ENCODE peak calls at places on chromosome 7, in ten cellular contexts. A is tibial nerve, K is transverse colon, F is gastrocnemius medialis, D is lower leg skin, L is upper lobe of left lung, S is ovary, I is IMR-90, J is A549, M is uterus. Z is an unnamed sample.
A peak's percentile ranks its signal among the peaks of the same experiment; 100 is the strongest.

GRCh38 chr7:34445653-34446052 is 212.4 kb upstream of the NPSR1 start:
- DNase-seq in D (no peak), I (no peak), K (no peak), J (no peak), S (no peak), M (no peak), F (no peak), L (no peak), A (no peak), Z (no peak)

GRCh38 chr7:46229409-46229808 is 308.3 kb upstream of the IGFBP3 start:
- DNase-seq in S (no peak), D (no peak), A (no peak), M (no peak), I (peak; percentile 96), F (peak; percentile 15), K (no peak), J (peak; percentile 73), L (no peak), Z (peak; percentile 66)

GRCh38 chr7:30472771-30473392 is 5.7 kb downstream of the NOD1 start:
- DNase-seq in I (peak; percentile 70), M (no peak), K (no peak), J (no peak), L (no peak), F (no peak), S (no peak), A (no peak), D (no peak), Z (no peak)

GRCh38 chr7:155533120-155533826 is 13.1 kb downstream of the CNPY1 start:
- DNase-seq in J (no peak), F (no peak), K (no peak), I (no peak), S (no peak), M (no peak), A (no peak), D (no peak), L (peak; percentile 85), Z (no peak)

GRCh38 chr7:155208681-155209477 is 88.8 kb upstream of the INSIG1 start:
- DNase-seq in S (no peak), L (no peak), M (no peak), F (no peak), D (no peak), A (no peak), J (peak; percentile 37), I (peak; percentile 47), K (no peak), Z (peak; percentile 64)

GRCh38 chr7:88881136-88881535 is 85.6 kb upstream of the TEX47 start:
- DNase-seq in A (no peak), K (no peak), L (no peak), D (no peak), S (no peak), J (no peak), I (no peak), M (no peak), F (no peak), Z (no peak)

GRCh38 chr7:157235357-157236018 is 96.8 kb downstream of the UBE3C start:
- DNase-seq in D (no peak), S (no peak), I (peak; percentile 80), F (no peak), L (no peak), J (no peak), M (no peak), K (no peak), A (no peak), Z (peak; percentile 14)

GRCh38 chr7:36905836-36906235 is 181.5 kb upstream of the AOAH start:
- DNase-seq in L (no peak), K (no peak), J (no peak), F (no peak), D (no peak), S (no peak), I (no peak), A (no peak), M (no peak), Z (no peak)

GRCh38 chr7:5214236-5214635 is 24.2 kb downstream of the WIPI2 start:
- DNase-seq in K (no peak), D (peak; percentile 45), F (no peak), I (no peak), J (no peak), L (no peak), A (no peak), M (no peak), S (peak; percentile 3), Z (no peak)

GRCh38 chr7:5213286-5213645 is 23.2 kb downstream of the WIPI2 start:
- DNase-seq in K (no peak), M (no peak), S (peak; percentile 8), A (no peak), L (peak; percentile 58), J (no peak), I (no peak), D (no peak), F (no peak), Z (no peak)

GRCh38 chr7:5214641-5215040 is 24.6 kb downstream of the WIPI2 start:
- DNase-seq in S (peak; percentile 11), M (no peak), A (peak; percentile 7), I (no peak), J (no peak), F (no peak), K (no peak), D (no peak), L (no peak), Z (no peak)

GRCh38 chr7:5211730-5212482 is 21.9 kb downstream of the WIPI2 start:
- DNase-seq in K (no peak), D (peak; percentile 69), F (no peak), J (no peak), M (no peak), S (peak; percentile 14), L (no peak), I (no peak), A (no peak), Z (no peak)

GRCh38 chr7:5212633-5213285 is 22.7 kb downstream of the WIPI2 start:
- DNase-seq in A (no peak), D (no peak), K (no peak), F (no peak), I (no peak), J (no peak), S (peak; percentile 9), L (no peak), M (no peak), Z (no peak)
- TF ChIP-seq POLR2A in A (no peak), D (no peak), K (no peak), F (no peak), I (no peak), J (no peak), S (no peak), L (no peak), M (no peak), Z (no peak)

DNA sequence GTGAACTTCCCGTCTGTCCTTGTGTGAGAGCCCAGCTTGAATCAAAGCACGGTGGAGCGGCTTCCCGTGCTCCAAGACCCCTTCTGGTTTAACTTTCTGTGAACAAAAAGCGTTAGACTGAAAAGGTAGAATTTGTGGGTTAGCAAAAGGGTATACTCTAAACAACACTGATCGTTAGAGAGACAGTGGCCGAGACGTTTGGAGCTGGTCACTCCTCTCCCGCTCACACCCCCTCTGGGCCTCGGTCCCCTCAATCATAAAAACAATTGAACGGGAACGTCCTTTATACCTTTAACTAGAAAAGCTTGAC is 502 bp downstream of the PRKRIP1 start:
- DNase-seq in F (no peak), S (no peak), I (no peak), K (no peak), J (no peak), A (no peak), D (no peak), L (no peak), M (no peak), Z (no peak)
- TF ChIP-seq POLR2A in F (no peak), S (no peak), I (no peak), K (no peak), J (no peak), A (no peak), D (no peak), L (no peak), M (no peak), Z (no peak)

GRCh38 chr7:1458676-1459511 is at the start of gene MICALL2:
- DNase-seq in J (peak; percentile 67), M (peak; percentile 86), L (peak; percentile 90), I (peak; percentile 85), A (peak; percentile 61), D (peak; percentile 96), S (peak; percentile 82), F (peak; percentile 53), K (peak; percentile 83), Z (peak; percentile 100)

GRCh38 chr7:1455955-1456354 is 3.3 kb downstream of the MICALL2 start:
- DNase-seq in J (no peak), I (no peak), F (no peak), A (no peak), D (no peak), K (no peak), S (no peak), M (no peak), L (no peak), Z (no peak)

GRCh38 chr7:1455241-1455939 is 3.9 kb downstream of the MICALL2 start:
- DNase-seq in K (peak; percentile 87), S (no peak), A (no peak), D (no peak), L (peak; percentile 92), M (no peak), F (no peak), I (no peak), J (no peak), Z (no peak)

GRCh38 chr7:1457949-1458675 is 1.2 kb downstream of the MICALL2 start:
- DNase-seq in A (no peak), S (no peak), M (no peak), F (no peak), L (no peak), J (no peak), I (no peak), K (no peak), D (no peak), Z (no peak)

DNA sequence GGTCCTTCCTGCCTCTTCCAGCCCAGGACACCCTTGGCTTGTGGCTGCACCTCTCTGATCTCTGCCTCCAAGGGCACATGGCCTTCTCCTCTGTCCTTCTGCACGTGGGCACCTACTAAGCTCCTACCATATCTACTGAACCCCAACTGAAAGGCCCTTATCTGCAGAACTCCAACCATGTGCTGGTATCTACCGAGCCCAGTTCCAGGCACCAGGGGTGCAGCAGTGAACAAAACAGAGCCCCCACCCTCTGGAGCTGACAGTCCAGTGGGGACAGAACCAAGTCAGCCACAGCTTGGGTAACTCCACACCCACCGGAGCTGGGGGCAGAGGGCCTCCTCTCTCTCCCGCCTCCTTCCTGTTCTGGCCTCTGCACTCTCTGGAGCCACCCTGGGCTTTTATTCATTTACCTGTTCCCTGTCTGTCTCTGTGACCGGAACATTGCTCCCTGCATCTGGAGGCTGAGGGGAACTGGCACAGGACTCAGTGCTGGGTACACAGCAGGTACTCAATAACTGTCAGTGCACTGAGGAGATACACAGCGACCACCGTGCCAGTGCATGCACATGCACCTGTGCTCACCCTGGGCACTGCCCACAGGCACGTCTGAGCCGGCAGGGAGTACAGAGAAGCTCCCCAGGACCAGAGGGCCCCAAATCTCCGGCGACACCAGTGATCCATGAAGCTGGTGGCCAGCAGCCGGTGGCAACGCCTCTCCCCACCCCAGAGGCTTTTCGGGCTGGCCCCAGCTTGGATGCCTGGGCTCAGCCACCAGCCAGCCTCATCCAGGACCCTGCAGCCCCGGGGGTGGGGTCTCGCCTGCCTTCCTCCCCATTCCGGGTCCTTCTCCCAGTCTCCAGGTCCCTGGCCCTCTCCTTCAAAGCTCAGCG is 2.0 kb downstream of the MICALL2 start:
- DNase-seq in F (no peak), K (no peak), J (no peak), M (no peak), A (no peak), D (no peak), I (no peak), S (no peak), L (no peak), Z (no peak)
- TF ChIP-seq POLR2A in F (no peak), K (no peak), J (no peak), M (no peak), A (no peak), D (no peak), I (no peak), S (no peak), L (no peak), Z (no peak)

DNA sequence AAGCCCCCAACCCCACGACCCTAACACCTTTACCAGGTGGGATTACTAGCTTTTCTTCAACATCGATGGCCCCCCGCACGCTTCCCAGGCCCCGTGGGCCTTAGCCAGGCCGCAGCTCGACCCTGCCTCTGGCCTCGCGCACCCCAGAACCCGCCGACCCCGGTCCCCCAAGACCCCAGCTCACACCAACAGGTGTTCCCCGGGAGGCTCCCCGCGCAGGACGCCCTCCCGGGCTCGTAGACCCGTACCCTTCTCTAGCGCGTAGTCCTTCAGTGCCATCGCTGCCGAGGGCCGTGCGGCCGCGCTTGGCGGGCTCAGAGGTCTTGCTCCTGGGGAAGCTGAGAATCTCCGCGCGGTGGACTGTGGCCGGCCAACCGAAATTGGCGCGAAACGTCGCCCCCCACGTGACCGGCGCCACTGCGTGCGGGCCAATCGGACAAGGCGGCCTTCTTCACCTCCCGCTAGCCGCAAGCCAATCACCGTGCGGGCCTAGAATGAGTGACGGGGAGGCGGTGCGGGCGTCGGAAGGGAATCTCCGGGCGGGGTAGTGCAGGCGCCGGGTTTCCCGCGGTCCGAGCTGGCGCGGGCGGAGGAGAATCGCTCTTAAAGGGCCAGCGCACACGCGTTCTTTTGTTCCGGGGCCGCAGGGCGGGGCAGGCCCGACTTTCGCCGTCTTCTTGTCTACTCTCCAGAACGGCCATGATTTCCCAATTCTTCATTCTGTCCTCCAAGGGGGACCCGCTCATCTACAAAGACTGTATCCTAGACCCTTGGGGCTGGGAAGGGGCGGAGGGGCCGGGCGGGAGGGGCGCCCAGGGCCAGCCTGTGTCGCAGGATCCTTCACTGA is at the start of the genes AP4M1 and MCM7:
- DNase-seq in D (peak; percentile 100), J (peak; percentile 100), L (peak; percentile 99), A (peak; percentile 96), M (peak; percentile 99), F (peak; percentile 99), I (peak; percentile 99), K (peak; percentile 99), S (peak; percentile 98), Z (peak; percentile 87)
- TF ChIP-seq POLR2A in D (no peak), J (no peak), L (no peak), A (no peak), M (peak; percentile 13), F (peak; percentile 28), I (peak; percentile 76), K (no peak), S (peak; percentile 5), Z (peak; percentile 65)

Z was measured in H54.